ENCODE peak calls at places on chromosomes 3 and 15, in eight cellular contexts. B, E, J, G, A, F, T and S are unnamed samples.

GRCh38 chr3:17833786-17834559 is 91.5 kb upstream of the TBC1D5 start:
- DNase-seq in B (no peak), E (no peak), J (no peak), G (no peak), A (no peak), F (no peak), T (no peak), S (no peak)

GRCh38 chr3:126107960-126108688 is 24.2 kb upstream of the SLC41A3 start:
- DNase-seq in B (no peak), E (no peak), J (no peak), G (no peak), A (no peak), F (no peak), T (no peak), S (no peak)

GRCh38 chr15:39244776-39245175 is 336.1 kb upstream of the THBS1 start:
- DNase-seq in B (no peak), E (no peak), J (no peak), G (no peak), A (no peak), F (no peak), T (no peak), S (no peak)

GRCh38 chr15:34206016-34206415 is 3.9 kb downstream of the KATNBL1 start:
- DNase-seq in B (no peak), E (no peak), J (no peak), G (no peak), A (no peak), F (no peak), T (no peak), S (no peak)

GRCh38 chr3:150635526-150635925 is 32.4 kb downstream of the SELENOT start:
- DNase-seq in B (peak), E (no peak), J (no peak), G (peak), A (peak), F (no peak), T (no peak), S (no peak)

GRCh38 chr15:47473857-47474256 is 243.4 kb upstream of the SEMA6D start:
- DNase-seq in B (peak), E (peak), J (no peak), G (no peak), A (no peak), F (no peak), T (peak), S (peak)

GRCh38 chr3:185796431-185797107 is 28.3 kb downstream of the IGF2BP2 start:
- DNase-seq in B (no peak), E (no peak), J (no peak), G (no peak), A (no peak), F (no peak), T (no peak), S (no peak)

GRCh38 chr3:190941694-190942280 is 79.3 kb upstream of the GMNC start:
- DNase-seq in B (no peak), E (no peak), J (no peak), G (no peak), A (no peak), F (no peak), T (no peak), S (no peak)

GRCh38 chr3:137695351-137695750 is 68.8 kb upstream of the SOX14 start:
- DNase-seq in B (no peak), E (no peak), J (no peak), G (no peak), A (no peak), F (no peak), T (no peak), S (no peak)

GRCh38 chr3:160179906-160180305 is 45.3 kb upstream of the C3orf80 start:
- DNase-seq in B (no peak), E (no peak), J (no peak), G (no peak), A (no peak), F (no peak), T (no peak), S (no peak)

GRCh38 chr15:70012895-70013294 is 84.8 kb downstream of the TLE3 start:
- DNase-seq in B (no peak), E (no peak), J (no peak), G (no peak), A (no peak), F (no peak), T (no peak), S (no peak)

GRCh38 chr3:142940000-142940399 is 23.5 kb downstream of the PAQR9 start:
- DNase-seq in B (no peak), E (no peak), J (no peak), G (no peak), A (no peak), F (no peak), T (no peak), S (no peak)

GRCh38 chr15:82138306-82138705 is 92.5 kb upstream of the MEX3B start:
- DNase-seq in B (no peak), E (no peak), J (no peak), G (no peak), A (no peak), F (no peak), T (no peak), S (no peak)

GRCh38 chr15:89101302-89102191 is 13.3 kb downstream of the ABHD2 start:
- DNase-seq in B (no peak), E (peak), J (no peak), G (no peak), A (no peak), F (no peak), T (peak), S (peak)

GRCh38 chr3:23183114-23183513 is 20.0 kb upstream of the UBE2E2 start:
- DNase-seq in B (no peak), E (no peak), J (no peak), G (no peak), A (no peak), F (no peak), T (no peak), S (no peak)

GRCh38 chr15:64686130-64686735 is 89.2 kb downstream of the RBPMS2 start:
- DNase-seq in B (peak), E (no peak), J (no peak), G (peak), A (peak), F (peak), T (no peak), S (peak)

GRCh38 chr3:52291508-52292181 is 4.0 kb downstream of the GLYCTK start:
- DNase-seq in B (no peak), E (no peak), J (peak), G (no peak), A (peak), F (no peak), T (no peak), S (no peak)

GRCh38 chr15:70362911-70363310 is 265.2 kb upstream of the TLE3 start:
- DNase-seq in B (no peak), E (no peak), J (no peak), G (no peak), A (peak), F (no peak), T (no peak), S (peak)

GRCh38 chr3:136464502-136464901 is 214.4 kb downstream of the PCCB start:
- DNase-seq in B (no peak), E (no peak), J (no peak), G (no peak), A (no peak), F (no peak), T (no peak), S (no peak)

GRCh38 chr3:115623414-115623868 is at the start of gene GAP43:
- DNase-seq in B (peak), E (peak), J (no peak), G (no peak), A (no peak), F (no peak), T (peak), S (peak)

GRCh38 chr3:63051920-63052319 is 176.7 kb upstream of the CADPS start:
- DNase-seq in B (no peak), E (no peak), J (no peak), G (no peak), A (no peak), F (no peak), T (no peak), S (no peak)

GRCh38 chr3:50174517-50174895 is 16.9 kb upstream of the GNAT1 start:
- DNase-seq in B (no peak), E (no peak), J (no peak), G (no peak), A (no peak), F (no peak), T (no peak), S (no peak)

GRCh38 chr3:30691944-30692343 is 85.5 kb downstream of the TGFBR2 start:
- DNase-seq in B (no peak), E (no peak), J (no peak), G (no peak), A (no peak), F (no peak), T (no peak), S (no peak)

GRCh38 chr15:101063891-101064794 is 145.0 kb downstream of the LRRK1 start:
- DNase-seq in B (peak), E (peak), J (no peak), G (no peak), A (no peak), F (no peak), T (peak), S (peak)

GRCh38 chr15:77402740-77403379 is 17.0 kb downstream of the PEAK1 start:
- DNase-seq in B (no peak), E (no peak), J (no peak), G (no peak), A (no peak), F (no peak), T (no peak), S (no peak)